ENCODE peak calls at places on chromosomes 16 and 17, in four cellular contexts. D, Q, U and T are unnamed samples.

GRCh38 chr17:76783146-76783545 is 45.2 kb downstream of the MFSD11 start:
- DNase-seq in U (no peak), D (no peak), Q (no peak), T (no peak)

GRCh38 chr16:53504161-53504663 is 1.2 kb upstream of the AKTIP start:
- DNase-seq in Q (peak; percentile 55), U (peak; percentile 65), D (no peak), T (peak; percentile 43)

GRCh38 chr16:55257971-55258613 is 65.9 kb upstream of the IRX6 start:
- DNase-seq in U (peak; percentile 69), Q (peak; percentile 39), D (peak; percentile 65), T (peak; percentile 71)

GRCh38 chr17:64509179-64509578 is 2.4 kb downstream of the CEP95 start:
- DNase-seq in U (no peak), Q (no peak), D (no peak), T (no peak)

GRCh38 chr16:56988161-56988947 is 1.0 kb upstream of the NLRC5 start:
- DNase-seq in Q (no peak), U (no peak), D (peak; percentile 27), T (no peak)

GRCh38 chr17:67647482-67647881 is 70.3 kb upstream of the NOL11 start:
- DNase-seq in D (no peak), Q (no peak), U (no peak), T (no peak)

GRCh38 chr16:88355389-88356123 is 27.2 kb upstream of the ZNF469 start:
- DNase-seq in U (no peak), Q (no peak), D (no peak), T (no peak)

GRCh38 chr16:72938426-72939164 is 109.3 kb downstream of the ZFHX3 start:
- DNase-seq in D (no peak), Q (peak; percentile 83), U (peak; percentile 77), T (peak; percentile 57)

GRCh38 chr16:67562918-67563707 is 787 bp downstream of the CTCF start:
- DNase-seq in D (peak; percentile 76), Q (peak; percentile 73), U (peak; percentile 73), T (peak; percentile 82)

GRCh38 chr16:6195966-6196365 is 1098.4 kb upstream of the EEF2KMT start:
- DNase-seq in D (no peak), U (no peak), Q (no peak), T (no peak)

GRCh38 chr17:31627960-31628359 is 231.1 kb downstream of the COPRS start:
- DNase-seq in U (no peak), D (no peak), Q (no peak), T (no peak)

GRCh38 chr16:964696-965395 is 5.9 kb downstream of the LMF1 start:
- DNase-seq in Q (no peak), D (no peak), U (peak; percentile 9), T (no peak)

GRCh38 chr16:28202147-28202746 is 9.5 kb downstream of the XPO6 start:
- DNase-seq in D (no peak), Q (no peak), U (no peak), T (no peak)

GRCh38 chr16:68445458-68445857 is 2.9 kb downstream of the SMPD3 start:
- DNase-seq in D (peak; percentile 70), U (peak; percentile 47), Q (no peak), T (peak; percentile 83)

GRCh38 chr16:4847774-4848587 is 700 bp downstream of the UBN1 start:
- DNase-seq in U (peak; percentile 78), Q (peak; percentile 61), D (no peak), T (peak; percentile 41)

GRCh38 chr17:29723283-29724047 is 100.8 kb upstream of the CORO6 start:
- DNase-seq in D (no peak), Q (no peak), U (no peak), T (no peak)

GRCh38 chr16:86324320-86324719 is 186.0 kb upstream of the FOXF1 start:
- DNase-seq in U (no peak), Q (no peak), D (peak; percentile 33), T (no peak)

GRCh38 chr16:86325895-86326294 is 184.4 kb upstream of the FOXF1 start:
- DNase-seq in D (no peak), U (no peak), Q (no peak), T (no peak)

GRCh38 chr16:86322840-86323239 is 187.5 kb upstream of the FOXF1 start:
- DNase-seq in U (no peak), Q (no peak), D (peak; percentile 14), T (no peak)

GRCh38 chr16:86322283-86322682 is 188.0 kb upstream of the FOXF1 start:
- DNase-seq in U (no peak), D (peak; percentile 7), Q (no peak), T (no peak)

DNA sequence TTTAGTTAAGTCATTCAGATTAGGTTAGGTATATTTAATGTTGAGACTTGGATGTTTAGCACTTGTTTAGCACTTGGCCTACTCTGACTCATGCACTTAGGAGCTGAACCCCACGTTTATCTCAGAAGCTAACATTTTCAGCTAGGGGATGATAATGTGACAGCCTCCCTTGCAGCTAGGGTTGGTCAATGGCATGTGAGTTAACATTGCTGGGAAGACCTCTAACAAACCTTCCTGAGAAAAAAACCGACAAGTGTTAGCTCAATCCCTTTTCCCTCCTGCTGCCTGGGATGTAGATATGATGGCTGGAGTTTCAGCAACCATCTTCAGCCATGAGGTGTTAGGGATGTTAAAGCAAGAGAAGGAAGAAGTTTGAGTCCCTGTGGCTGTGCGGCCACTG is 185.0 kb upstream of the FOXF1 start:
- DNase-seq in U (no peak), Q (no peak), D (no peak), T (no peak)
- H3K4me3 ChIP-seq in U (no peak overlapping the region), Q (no peak overlapping the region), D (no peak overlapping the region), T (no peak overlapping the region)

DNA sequence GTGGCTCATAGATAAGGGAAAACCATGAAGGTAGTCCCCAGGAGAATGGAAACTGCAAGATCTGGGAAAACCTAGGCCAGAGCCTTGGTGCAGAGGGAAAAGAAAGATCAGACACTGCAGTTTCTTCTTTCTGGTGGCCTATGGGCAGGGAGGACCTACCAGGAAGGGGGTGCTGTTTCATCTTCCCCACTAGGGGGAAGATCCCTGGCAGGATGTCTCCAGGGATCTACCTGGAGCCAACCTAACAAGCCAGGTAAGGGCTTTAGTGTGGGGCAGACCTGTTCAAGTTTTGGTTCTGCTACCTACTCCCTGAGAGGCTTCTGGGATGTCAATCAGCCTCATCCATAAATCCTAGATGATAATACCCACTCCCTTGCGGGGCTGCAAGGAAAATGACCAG is 21.4 kb downstream of the TOM1L2 start:
- DNase-seq in D (no peak), Q (no peak), U (no peak), T (no peak)
- TF ChIP-seq CTCF in D (peak; percentile 44), Q (no peak), U (no peak), T (peak; percentile 17)

DNA sequence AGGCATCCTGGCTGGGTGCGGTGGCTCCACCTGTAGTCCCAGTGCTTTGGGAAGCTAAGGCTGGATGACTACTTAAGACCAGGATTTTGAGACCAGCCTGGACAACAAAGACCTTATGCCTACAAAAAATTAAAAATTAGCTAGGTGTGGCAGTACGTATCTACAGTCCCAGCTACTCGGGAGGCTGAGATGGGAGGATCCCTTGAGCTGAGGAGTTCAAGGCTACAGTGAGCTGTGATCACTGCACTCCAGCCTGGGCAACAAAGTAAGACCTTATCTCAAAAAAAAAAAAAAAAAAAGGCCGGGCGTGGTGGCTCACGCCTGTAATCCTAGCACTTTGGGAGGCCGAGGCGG is 6.1 kb downstream of the MVP start:
- DNase-seq in D (no peak), U (no peak), Q (no peak), T (no peak)
- H3K4me1 ChIP-seq in D (peaks cover 54% of the 10 kb centered on the region), U (peaks cover 100% of the 10 kb centered on the region), Q (peaks cover 42% of the 10 kb centered on the region), T (no peaks in the 10 kb centered on the region)

GRCh38 chr17:62090021-62090824 is 25.1 kb upstream of the MED13 start:
- DNase-seq in D (no peak), Q (no peak), U (no peak), T (no peak)
- H3K4me3 ChIP-seq in D (no peak overlapping the region), Q (no peak overlapping the region), U (no peak overlapping the region), T (no peak overlapping the region)

GRCh38 chr17:8025176-8025911 is 13.5 kb upstream of the ALOX15B start:
- DNase-seq in Q (no peak), U (no peak), D (no peak), T (no peak)
- TF ChIP-seq CTCF in Q (no peak), U (no peak), D (no peak), T (no peak)

DNA sequence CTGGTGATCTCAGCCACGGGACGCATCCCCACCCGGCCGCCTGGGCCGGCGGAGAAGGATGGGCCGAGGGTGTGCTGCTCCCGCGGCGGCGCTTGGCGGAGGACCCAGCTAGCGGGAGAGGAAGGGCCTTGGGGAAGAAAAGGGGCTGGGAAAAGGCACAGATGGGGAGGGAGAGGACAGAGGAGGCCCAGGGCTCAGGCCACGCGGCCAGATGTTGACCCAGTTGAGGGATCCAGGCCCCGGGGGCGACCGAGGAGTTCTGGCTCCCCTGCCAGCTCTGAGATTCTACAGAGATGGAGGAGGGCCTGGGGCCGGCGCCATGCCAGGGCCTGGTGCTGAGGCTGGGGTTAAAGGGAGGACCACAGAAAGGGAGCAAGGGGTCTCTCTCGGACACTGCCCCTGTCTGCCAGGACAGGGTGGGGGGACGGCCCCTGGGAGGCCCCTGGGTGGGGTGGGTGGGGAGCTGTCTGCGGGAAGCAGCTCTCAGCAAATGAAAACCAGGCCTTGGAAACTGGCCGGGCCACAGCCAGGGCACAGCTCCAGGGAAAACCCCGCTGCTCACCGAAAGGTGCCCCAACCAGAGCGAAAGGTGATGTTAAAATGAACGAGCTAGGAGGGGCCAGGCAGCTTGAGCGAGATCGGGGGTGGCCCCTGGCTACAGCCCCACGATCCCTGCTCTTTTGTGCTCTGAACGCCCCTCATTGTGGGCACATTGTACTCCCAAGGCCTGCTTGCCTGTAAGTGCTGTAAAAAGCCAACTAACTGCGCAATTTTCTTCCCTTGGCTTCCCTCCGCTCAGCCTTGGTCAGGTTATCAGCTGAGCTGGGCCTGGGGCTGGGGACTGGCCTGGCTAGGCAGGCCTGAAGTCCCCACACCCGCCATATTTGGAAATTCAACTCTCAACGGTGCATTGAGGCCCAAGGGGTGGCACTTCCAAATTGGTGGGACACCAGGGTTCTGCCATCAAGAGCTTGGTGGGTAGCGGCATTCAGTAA is 191.4 kb downstream of the ZNF423 start:
- DNase-seq in D (no peak), U (peak; percentile 25), Q (peak; percentile 71), T (peak; percentile 38)
- H3K4me1 ChIP-seq in D (no peaks in the 10 kb centered on the region), U (no peaks in the 10 kb centered on the region), Q (peaks cover 14% of the 10 kb centered on the region), T (peaks cover 34% of the 10 kb centered on the region)

DNA sequence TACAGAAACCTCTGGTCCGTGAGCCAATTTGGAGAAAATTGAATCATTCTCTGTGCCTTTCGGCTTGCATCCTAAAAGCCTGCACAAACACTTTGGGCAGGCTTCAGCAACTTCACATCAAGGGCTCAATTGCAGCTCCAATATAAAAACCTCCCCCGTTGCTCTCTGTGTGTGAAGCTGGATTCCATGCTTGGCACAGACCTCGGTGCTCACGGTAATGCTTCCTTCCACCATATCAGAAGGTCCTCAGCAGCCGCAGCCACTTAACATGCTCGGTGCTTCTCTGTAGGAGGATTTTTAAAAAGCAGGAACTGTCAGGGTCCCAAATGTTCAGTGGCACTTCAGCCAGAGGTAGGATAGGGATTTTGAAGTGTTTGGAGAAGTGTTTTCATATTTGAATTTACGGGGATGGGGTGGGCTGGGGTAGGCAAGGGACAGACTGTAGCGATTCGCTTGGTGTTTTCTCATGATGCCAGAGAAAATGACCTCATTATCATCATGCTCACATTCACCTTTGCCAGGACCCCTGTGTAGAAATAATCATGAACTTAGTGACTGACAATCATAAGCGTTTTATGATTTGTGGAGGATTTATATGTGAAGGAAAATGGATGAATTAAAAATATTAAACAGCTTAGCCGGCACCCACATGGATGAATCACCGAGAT is 84.6 kb downstream of the WWOX start:
- DNase-seq in D (no peak), Q (no peak), U (no peak), T (no peak)
- H3K4me3 ChIP-seq in D (no peak overlapping the region), Q (no peak overlapping the region), U (no peak overlapping the region), T (no peak overlapping the region)

GRCh38 chr17:6893382-6894205 is 62.1 kb upstream of the TEKT1 start:
- DNase-seq in U (no peak), D (no peak), Q (no peak), T (no peak)

DNA sequence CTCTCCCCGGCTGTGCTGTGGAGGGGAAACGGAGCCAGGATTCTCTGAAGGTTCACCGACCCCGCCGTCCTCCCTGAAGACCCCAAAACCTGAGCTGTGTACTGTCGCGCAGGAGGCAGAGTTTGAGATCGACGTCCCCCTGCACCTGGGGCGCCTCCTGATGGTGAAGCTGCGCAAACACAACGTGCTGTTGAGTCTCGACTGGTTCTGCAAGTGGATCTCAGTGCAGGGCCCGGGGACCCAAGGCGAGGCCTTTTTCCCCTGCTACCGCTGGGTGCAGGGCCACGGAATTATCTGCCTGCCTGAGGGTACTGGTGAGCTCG is 62.6 kb upstream of the TEKT1 start:
- DNase-seq in D (no peak), Q (no peak), U (no peak), T (no peak)
- TF ChIP-seq CTCF in D (no peak), Q (peak; percentile 46), U (no peak), T (peak; percentile 5)